ENCODE peak calls at places on chromosomes 4 and X, in seven cellular contexts. X is ELR; Q is EL; R is activated CD4-positive, alpha-beta T cell treated with anti-CD3 and anti-CD28 coated beads, Interleukin-2, amount 10 ng/mL, durations not matched to agents 7 days and 5 days; J is NCI-H1105; A is mesothelial cell of epicardium; C is hypothalamus. N is an unnamed sample.

GRCh38 chr4:54542119-54542438 is 115.7 kb upstream of the KIT start:
- DNase-seq in X (no peak), Q (no peak), R (no peak), J (no peak), A (no peak), C (no peak), N (no peak)

GRCh38 chr4:87227704-87228560 is 7.5 kb upstream of the KLHL8 start:
- DNase-seq in X (no peak), Q (no peak), R (no peak), J (no peak), A (no peak), C (no peak), N (no peak)

GRCh38 chrX:132488092-132488749 is 617 bp downstream of the MBNL3 start:
- DNase-seq in X (peak), Q (peak), R (peak), J (peak), A (no peak), C (no peak), N (no peak)

GRCh38 chr4:52748432-52748831 is 2.8 kb downstream of the ERVMER34-1 start:
- DNase-seq in X (no peak), Q (no peak), R (no peak), J (no peak), A (no peak), C (no peak), N (no peak)

GRCh38 chr4:80266902-80267380 is 477 bp downstream of the FGF5 start:
- DNase-seq in X (peak), Q (peak), R (no peak), J (no peak), A (no peak), C (no peak), N (no peak)

GRCh38 chrX:28787206-28787605 is 200.0 kb downstream of the IL1RAPL1 start:
- DNase-seq in X (peak), Q (peak), R (no peak), J (no peak), A (no peak), C (no peak), N (no peak)

GRCh38 chr4:126223784-126224407 is 909.1 kb downstream of the FAT4 start:
- DNase-seq in X (peak), Q (peak), R (no peak), J (no peak), A (no peak), C (no peak), N (no peak)

GRCh38 chr4:78781086-78781630 is 5.0 kb downstream of the BMP2K start:
- DNase-seq in X (no peak), Q (no peak), R (no peak), J (no peak), A (no peak), C (no peak), N (no peak)

GRCh38 chrX:65667503-65668355 is at the start of gene MSN:
- DNase-seq in X (peak), Q (peak), R (peak), J (peak), A (no peak), C (no peak), N (peak)

GRCh38 chrX:136199365-136199764 is 51.8 kb downstream of the MAP7D3 start:
- DNase-seq in X (peak), Q (no peak), R (no peak), J (no peak), A (no peak), C (no peak), N (no peak)

GRCh38 chr4:142845293-142846070 is 619 bp downstream of the INPP4B start:
- DNase-seq in X (peak), Q (no peak), R (peak), J (no peak), A (no peak), C (no peak), N (peak)

GRCh38 chrX:131783555-131784338 is 239.4 kb upstream of the STK26 start:
- DNase-seq in X (no peak), Q (no peak), R (no peak), J (no peak), A (no peak), C (peak), N (no peak)

GRCh38 chrX:30653415-30654131 is at the start of gene GK:
- DNase-seq in X (peak), Q (peak), R (peak), J (no peak), A (peak), C (no peak), N (peak)

GRCh38 chrX:56793112-56793430 is 64.0 kb downstream of the NBDY start:
- DNase-seq in X (no peak), Q (no peak), R (no peak), J (no peak), A (no peak), C (no peak), N (no peak)

GRCh38 chrX:150482537-150483217 is 85.7 kb upstream of the MTM1 start:
- DNase-seq in X (peak), Q (peak), R (peak), J (no peak), A (no peak), C (no peak), N (no peak)

GRCh38 chr4:183261953-183262775 is 57.9 kb downstream of the CLDN22 start:
- DNase-seq in X (peak), Q (peak), R (peak), J (peak), A (peak), C (peak), N (peak)

GRCh38 chr4:104330125-104330524 is 164.6 kb downstream of the CXXC4 start:
- DNase-seq in X (no peak), Q (no peak), R (no peak), J (no peak), A (no peak), C (no peak), N (no peak)

GRCh38 chr4:101345596-101346311 is 1.6 kb downstream of the PPP3CA start:
- DNase-seq in X (peak), Q (peak), R (peak), J (no peak), A (peak), C (no peak), N (peak)

GRCh38 chr4:185211035-185211434 is 1.6 kb downstream of the SNX25 start:
- DNase-seq in X (peak), Q (no peak), R (no peak), J (no peak), A (no peak), C (no peak), N (no peak)

GRCh38 chr4:2054217-2054616 is 4.9 kb upstream of the NAT8L start:
- DNase-seq in X (no peak), Q (no peak), R (no peak), J (no peak), A (no peak), C (no peak), N (no peak)

GRCh38 chr4:174375422-174375821 is 91.7 kb downstream of the CEP44 start:
- DNase-seq in X (no peak), Q (no peak), R (no peak), J (no peak), A (no peak), C (no peak), N (no peak)

N was measured in left ventricle myocardium inferior.